ENCODE peak calls at places on chromosomes 2 and 18, in six cellular contexts. One of them, this sample, is unnamed.

GRCh38 chr2:185127412-185127811 is 529.1 kb downstream of the ZNF804A start:
- DNase-seq in H9: no peak
- DNase-seq in mesenchymal stem cell: peak
- DNase-seq in IMR-90: no peak
- DNase-seq in mesendoderm: no peak
- DNase-seq in trophoblast cell: no peak
- DNase-seq in this sample: no peak

GRCh38 chr18:58338141-58338540 is 290.8 kb downstream of the ALPK2 start:
- DNase-seq in H9: no peak
- DNase-seq in mesenchymal stem cell: no peak
- DNase-seq in IMR-90: no peak
- DNase-seq in mesendoderm: no peak
- DNase-seq in trophoblast cell: no peak
- DNase-seq in this sample: no peak

GRCh38 chr2:17146358-17146757 is 371.9 kb downstream of the RAD51AP2 start:
- DNase-seq in H9: no peak
- DNase-seq in mesenchymal stem cell: no peak
- DNase-seq in IMR-90: no peak
- DNase-seq in mesendoderm: no peak
- DNase-seq in trophoblast cell: no peak
- DNase-seq in this sample: no peak

GRCh38 chr18:3061581-3062416 is 48.9 kb upstream of the LPIN2 start:
- DNase-seq in H9: no peak
- DNase-seq in mesenchymal stem cell: peak
- DNase-seq in IMR-90: peak
- DNase-seq in mesendoderm: no peak
- DNase-seq in trophoblast cell: no peak
- DNase-seq in this sample: no peak

GRCh38 chr2:172427256-172427989 is at the start of gene ITGA6:
- DNase-seq in H9: peak
- DNase-seq in mesenchymal stem cell: peak
- DNase-seq in IMR-90: peak
- DNase-seq in mesendoderm: peak
- DNase-seq in trophoblast cell: peak
- DNase-seq in this sample: peak

GRCh38 chr2:218607436-218608115 is at the start of gene PLCD4:
- DNase-seq in H9: peak
- DNase-seq in mesenchymal stem cell: peak
- DNase-seq in IMR-90: peak
- DNase-seq in mesendoderm: peak
- DNase-seq in trophoblast cell: peak
- DNase-seq in this sample: peak

GRCh38 chr2:233792720-233793119 is 14.6 kb downstream of the MROH2A start:
- DNase-seq in H9: no peak
- DNase-seq in mesenchymal stem cell: no peak
- DNase-seq in IMR-90: no peak
- DNase-seq in mesendoderm: no peak
- DNase-seq in trophoblast cell: no peak
- DNase-seq in this sample: no peak

GRCh38 chr2:120669971-120670370 is 65.7 kb upstream of the GLI2 start:
- DNase-seq in H9: no peak
- DNase-seq in mesenchymal stem cell: no peak
- DNase-seq in IMR-90: no peak
- DNase-seq in mesendoderm: no peak
- DNase-seq in trophoblast cell: no peak
- DNase-seq in this sample: no peak

GRCh38 chr2:85786865-85787264 is 33.1 kb downstream of the ATOH8 start:
- DNase-seq in H9: no peak
- DNase-seq in mesenchymal stem cell: no peak
- DNase-seq in IMR-90: no peak
- DNase-seq in mesendoderm: no peak
- DNase-seq in trophoblast cell: no peak
- DNase-seq in this sample: no peak

GRCh38 chr2:13662055-13662454 is 945.3 kb downstream of the TRIB2 start:
- DNase-seq in H9: no peak
- DNase-seq in mesenchymal stem cell: no peak
- DNase-seq in IMR-90: peak
- DNase-seq in mesendoderm: no peak
- DNase-seq in trophoblast cell: no peak
- DNase-seq in this sample: no peak

GRCh38 chr2:179898873-179899272 is 37.5 kb upstream of the ZNF385B start:
- DNase-seq in H9: peak
- DNase-seq in mesenchymal stem cell: peak
- DNase-seq in IMR-90: peak
- DNase-seq in mesendoderm: peak
- DNase-seq in trophoblast cell: peak
- DNase-seq in this sample: peak

GRCh38 chr2:217023611-217024010 is 163.7 kb upstream of the TNP1 start:
- DNase-seq in H9: no peak
- DNase-seq in mesenchymal stem cell: no peak
- DNase-seq in IMR-90: no peak
- DNase-seq in mesendoderm: no peak
- DNase-seq in trophoblast cell: no peak
- DNase-seq in this sample: no peak

GRCh38 chr2:221444106-221444505 is 128.0 kb downstream of the EPHA4 start:
- DNase-seq in H9: no peak
- DNase-seq in mesenchymal stem cell: peak
- DNase-seq in IMR-90: peak
- DNase-seq in mesendoderm: no peak
- DNase-seq in trophoblast cell: no peak
- DNase-seq in this sample: no peak

GRCh38 chr2:142190805-142191204 is 60.0 kb upstream of the LRP1B start:
- DNase-seq in H9: peak
- DNase-seq in mesenchymal stem cell: peak
- DNase-seq in IMR-90: peak
- DNase-seq in mesendoderm: peak
- DNase-seq in trophoblast cell: no peak
- DNase-seq in this sample: no peak

GRCh38 chr18:46756559-46757201 is at the start of gene ST8SIA5:
- DNase-seq in H9: peak
- DNase-seq in mesenchymal stem cell: peak
- DNase-seq in IMR-90: no peak
- DNase-seq in mesendoderm: peak
- DNase-seq in trophoblast cell: no peak
- DNase-seq in this sample: peak

GRCh38 chr2:217899231-217900009 is 103.4 kb downstream of the TNS1 start:
- DNase-seq in H9: peak
- DNase-seq in mesenchymal stem cell: peak
- DNase-seq in IMR-90: peak
- DNase-seq in mesendoderm: peak
- DNase-seq in trophoblast cell: peak
- DNase-seq in this sample: peak

GRCh38 chr2:24793752-24794477 is 690 bp downstream of the CENPO start:
- DNase-seq in H9: peak
- DNase-seq in mesenchymal stem cell: peak
- DNase-seq in IMR-90: peak
- DNase-seq in mesendoderm: peak
- DNase-seq in trophoblast cell: no peak
- DNase-seq in this sample: peak
- H3K18ac ChIP-seq in H9: peak
- H3K18ac ChIP-seq in mesenchymal stem cell: peak
- H3K18ac ChIP-seq in IMR-90: peak
- H3K18ac ChIP-seq in mesendoderm: peak
- H3K18ac ChIP-seq in trophoblast cell: peak
- H3K18ac ChIP-seq in this sample: peak

DNA sequence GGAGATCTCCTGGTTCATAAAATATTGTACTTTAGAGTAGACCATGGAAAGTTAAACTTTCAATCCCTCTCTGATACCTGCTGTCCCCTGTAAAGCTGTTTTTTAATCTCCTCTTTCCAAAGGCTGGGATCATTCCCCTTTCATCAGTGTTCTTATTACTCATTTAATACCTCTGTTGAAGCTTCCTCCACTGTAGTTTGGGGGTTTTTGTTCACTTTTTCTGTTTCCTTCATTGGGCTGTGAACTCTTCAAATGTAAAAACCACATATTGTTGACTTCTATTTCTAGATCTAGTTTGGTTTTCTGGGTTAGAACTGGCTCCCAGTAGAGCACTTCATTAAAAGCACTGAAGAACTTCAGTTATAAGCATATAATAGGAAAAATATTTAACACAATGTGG is 598.1 kb downstream of the RNF144A start:
- DNase-seq in H9: no peak
- DNase-seq in mesenchymal stem cell: no peak
- DNase-seq in IMR-90: no peak
- DNase-seq in mesendoderm: no peak
- DNase-seq in trophoblast cell: no peak
- DNase-seq in this sample: no peak
- H3K4me2 ChIP-seq in H9: no peak
- H3K4me2 ChIP-seq in mesenchymal stem cell: no peak
- H3K4me2 ChIP-seq in IMR-90: no peak
- H3K4me2 ChIP-seq in mesendoderm: no peak
- H3K4me2 ChIP-seq in trophoblast cell: no peak
- H3K4me2 ChIP-seq in this sample: no peak

DNA sequence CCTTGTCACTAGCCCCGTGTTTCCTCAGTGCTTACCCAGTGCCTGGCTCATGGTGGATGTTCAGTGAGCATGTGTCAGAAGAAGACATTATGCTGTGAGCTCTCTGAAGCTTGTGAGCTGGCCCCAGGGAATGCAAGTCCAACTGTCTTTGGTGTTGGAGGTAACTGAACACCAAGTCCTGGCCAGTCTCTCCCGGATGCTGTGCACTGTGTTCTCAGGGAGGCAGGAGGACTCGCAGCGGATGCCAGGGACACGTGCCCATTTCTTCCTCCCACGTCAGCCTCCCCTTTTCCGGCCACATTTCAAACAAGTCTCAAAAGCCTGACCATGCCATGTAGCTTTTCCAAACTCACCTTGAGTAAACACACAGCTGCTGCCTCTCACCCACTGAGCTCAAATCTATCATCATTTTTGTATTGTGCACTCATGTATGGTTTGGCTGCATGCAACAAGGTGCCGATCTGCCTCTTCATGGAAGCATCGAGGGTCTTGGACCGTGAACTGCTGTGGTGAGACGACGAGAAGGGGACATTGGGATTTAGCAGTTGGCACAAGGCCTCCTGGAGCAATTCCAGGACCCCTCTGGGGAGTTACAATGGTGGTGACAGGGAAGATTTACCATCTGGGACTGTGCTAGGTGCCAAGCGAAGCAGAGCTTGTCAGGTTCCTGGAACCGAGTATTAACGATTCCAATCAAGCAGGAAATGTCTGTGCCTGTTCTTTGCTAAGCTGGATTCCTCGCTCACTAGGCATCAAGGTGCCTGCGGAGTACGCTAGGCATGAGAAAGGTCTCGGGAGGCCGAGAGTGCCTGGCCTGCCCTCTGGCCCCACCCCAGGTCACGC is 44.4 kb upstream of the MGAT4A start:
- DNase-seq in H9: no peak
- DNase-seq in mesenchymal stem cell: no peak
- DNase-seq in IMR-90: no peak
- DNase-seq in mesendoderm: no peak
- DNase-seq in trophoblast cell: no peak
- DNase-seq in this sample: no peak
- H3K18ac ChIP-seq in H9: no peak
- H3K18ac ChIP-seq in mesenchymal stem cell: no peak
- H3K18ac ChIP-seq in IMR-90: no peak
- H3K18ac ChIP-seq in mesendoderm: no peak
- H3K18ac ChIP-seq in trophoblast cell: no peak
- H3K18ac ChIP-seq in this sample: no peak

DNA sequence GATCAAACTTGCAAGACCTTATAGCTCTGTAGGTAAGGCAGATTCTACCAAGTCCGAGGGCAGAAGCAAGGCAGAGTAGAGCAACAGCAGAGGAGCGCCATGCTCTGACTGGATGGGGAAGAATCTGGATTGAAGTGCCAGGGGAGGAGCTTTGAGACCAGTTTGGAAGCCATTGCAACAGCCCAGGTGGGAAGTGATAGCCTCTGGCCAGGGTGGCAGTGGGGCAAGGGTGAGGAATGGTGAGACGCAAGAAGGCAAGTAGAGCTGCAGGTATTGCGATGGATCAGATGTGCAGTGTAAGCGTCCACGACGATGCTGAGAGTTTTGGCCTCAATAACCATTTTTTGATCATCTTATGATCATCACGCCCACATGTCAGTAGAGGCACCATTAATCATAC is 134.2 kb upstream of the APCDD1 start:
- DNase-seq in H9: no peak
- DNase-seq in mesenchymal stem cell: no peak
- DNase-seq in IMR-90: no peak
- DNase-seq in mesendoderm: no peak
- DNase-seq in trophoblast cell: peak
- DNase-seq in this sample: no peak
- H3K4me2 ChIP-seq in H9: no peak
- H3K4me2 ChIP-seq in mesenchymal stem cell: no peak
- H3K4me2 ChIP-seq in IMR-90: no peak
- H3K4me2 ChIP-seq in mesendoderm: no peak
- H3K4me2 ChIP-seq in trophoblast cell: no peak
- H3K4me2 ChIP-seq in this sample: no peak

DNA sequence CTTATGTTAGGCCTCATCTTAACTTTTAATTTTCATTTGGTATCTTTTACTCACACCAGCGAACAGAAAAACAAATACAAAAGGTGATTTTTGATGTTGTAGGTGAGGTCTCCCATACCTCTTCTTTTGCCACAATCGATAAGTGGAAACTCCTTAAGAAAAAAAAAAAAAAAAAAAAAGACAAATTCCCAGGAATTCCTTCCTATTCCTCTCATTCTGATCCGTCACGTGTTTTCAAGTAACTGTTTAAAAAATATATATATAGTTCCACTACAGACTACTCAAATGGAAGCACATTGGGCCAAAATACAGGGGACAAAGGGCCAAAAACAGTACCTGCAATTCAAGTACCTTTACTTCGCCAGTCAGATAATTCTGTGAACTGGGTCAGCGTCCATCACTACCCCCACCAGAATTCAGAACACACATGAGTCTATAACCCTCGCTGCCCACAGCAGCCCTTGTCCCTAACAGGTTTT is 16.5 kb downstream of the NMUR1 start:
- DNase-seq in H9: no peak
- DNase-seq in mesenchymal stem cell: no peak
- DNase-seq in IMR-90: peak
- DNase-seq in mesendoderm: no peak
- DNase-seq in trophoblast cell: no peak
- DNase-seq in this sample: no peak
- H3K18ac ChIP-seq in H9: peak
- H3K18ac ChIP-seq in mesenchymal stem cell: peak
- H3K18ac ChIP-seq in IMR-90: peak
- H3K18ac ChIP-seq in mesendoderm: peak
- H3K18ac ChIP-seq in trophoblast cell: peak
- H3K18ac ChIP-seq in this sample: peak

GRCh38 chr2:174617120-174617519 is 19.5 kb upstream of the WIPF1 start:
- DNase-seq in H9: no peak
- DNase-seq in mesenchymal stem cell: no peak
- DNase-seq in IMR-90: no peak
- DNase-seq in mesendoderm: no peak
- DNase-seq in trophoblast cell: no peak
- DNase-seq in this sample: no peak
- H3K4me2 ChIP-seq in H9: no peak
- H3K4me2 ChIP-seq in mesenchymal stem cell: no peak
- H3K4me2 ChIP-seq in IMR-90: no peak
- H3K4me2 ChIP-seq in mesendoderm: no peak
- H3K4me2 ChIP-seq in trophoblast cell: no peak
- H3K4me2 ChIP-seq in this sample: no peak

This sample was measured in neuronal stem cell.